ENCODE peak calls at places on chromosomes 1 and 21, in five cellular contexts. One of them, this sample, is unnamed.

GRCh38 chr21:41706263-41706639 is 60.6 kb downstream of the RIPK4 start:
- DNase-seq in caudate nucleus: no peak
- DNase-seq in NCI-H1092 treated with DMSO at 0.1 percent for 48 hours: no peak
- DNase-seq in activated CD4-positive, alpha-beta T cell treated with anti-CD3 and anti-CD28 coated beads for 24 hours: no peak
- DNase-seq in tibial artery: no peak
- DNase-seq in this sample: no peak

GRCh38 chr1:155968670-155969069 is 9.7 kb downstream of the ARHGEF2 start:
- DNase-seq in activated CD4-positive, alpha-beta T cell treated with anti-CD3 and anti-CD28 coated beads for 24 hours: no peak
- DNase-seq in NCI-H1092 treated with DMSO at 0.1 percent for 48 hours: peak
- DNase-seq in tibial artery: no peak
- DNase-seq in caudate nucleus: peak
- DNase-seq in this sample: no peak

GRCh38 chr1:53176452-53177344 is 19.9 kb upstream of the CPT2 start:
- DNase-seq in tibial artery: no peak
- DNase-seq in NCI-H1092 treated with DMSO at 0.1 percent for 48 hours: peak
- DNase-seq in activated CD4-positive, alpha-beta T cell treated with anti-CD3 and anti-CD28 coated beads for 24 hours: no peak
- DNase-seq in caudate nucleus: no peak
- DNase-seq in this sample: no peak

GRCh38 chr21:38888956-38889605 is 83.4 kb downstream of the ETS2 start:
- DNase-seq in NCI-H1092 treated with DMSO at 0.1 percent for 48 hours: no peak
- DNase-seq in caudate nucleus: no peak
- DNase-seq in tibial artery: no peak
- DNase-seq in activated CD4-positive, alpha-beta T cell treated with anti-CD3 and anti-CD28 coated beads for 24 hours: no peak
- DNase-seq in this sample: no peak

GRCh38 chr1:167564592-167564991 is 11.0 kb upstream of the CREG1 start:
- DNase-seq in activated CD4-positive, alpha-beta T cell treated with anti-CD3 and anti-CD28 coated beads for 24 hours: no peak
- DNase-seq in caudate nucleus: no peak
- DNase-seq in NCI-H1092 treated with DMSO at 0.1 percent for 48 hours: no peak
- DNase-seq in tibial artery: no peak
- DNase-seq in this sample: no peak

GRCh38 chr1:201500670-201501120 is 6.2 kb downstream of the CSRP1 start:
- DNase-seq in activated CD4-positive, alpha-beta T cell treated with anti-CD3 and anti-CD28 coated beads for 24 hours: no peak
- DNase-seq in tibial artery: peak
- DNase-seq in NCI-H1092 treated with DMSO at 0.1 percent for 48 hours: no peak
- DNase-seq in caudate nucleus: no peak
- DNase-seq in this sample: no peak

GRCh38 chr1:3692593-3692992 is 40.3 kb downstream of the TP73 start:
- DNase-seq in caudate nucleus: no peak
- DNase-seq in activated CD4-positive, alpha-beta T cell treated with anti-CD3 and anti-CD28 coated beads for 24 hours: no peak
- DNase-seq in NCI-H1092 treated with DMSO at 0.1 percent for 48 hours: no peak
- DNase-seq in tibial artery: no peak
- DNase-seq in this sample: no peak

GRCh38 chr1:31535561-31535960 is 40.8 kb upstream of the TINAGL1 start:
- DNase-seq in caudate nucleus: no peak
- DNase-seq in tibial artery: no peak
- DNase-seq in NCI-H1092 treated with DMSO at 0.1 percent for 48 hours: no peak
- DNase-seq in activated CD4-positive, alpha-beta T cell treated with anti-CD3 and anti-CD28 coated beads for 24 hours: no peak
- DNase-seq in this sample: no peak

GRCh38 chr1:158068918-158069317 is 75.5 kb downstream of the KIRREL1 start:
- DNase-seq in tibial artery: peak
- DNase-seq in caudate nucleus: no peak
- DNase-seq in activated CD4-positive, alpha-beta T cell treated with anti-CD3 and anti-CD28 coated beads for 24 hours: no peak
- DNase-seq in NCI-H1092 treated with DMSO at 0.1 percent for 48 hours: no peak
- DNase-seq in this sample: no peak

This sample was measured in activated CD8-positive, alpha-beta T cell treated with anti-CD3 and anti-CD28 coated beads, Interleukin-2, amount 10 ng/mL, durations not matched to agents 7 days and 5 days.